ENCODE peak calls at places on chromosomes 11 and 22, in four cellular contexts. X is GM12878, B is K562, S is HepG2. Q is an unnamed sample.

GRCh38 chr22:25780673-25781072 is 38.7 kb downstream of the MYO18B start:
- DNase-seq in S (no peak), B (no peak), X (no peak), Q (no peak)

GRCh38 chr22:22663861-22664800 is 19.7 kb downstream of the GGTLC2 start:
- DNase-seq in B (no peak), S (no peak), X (no peak), Q (no peak)

GRCh38 chr22:44550666-44551491 is 52.8 kb upstream of the RTL6 start:
- DNase-seq in B (no peak), S (no peak), X (peak; percentile 9), Q (no peak)

GRCh38 chr22:21936151-21936778 is 16.4 kb downstream of the PPM1F start:
- DNase-seq in S (no peak), B (no peak), X (no peak), Q (no peak)

GRCh38 chr11:3127706-3128355 is 37.3 kb downstream of the OSBPL5 start:
- DNase-seq in B (no peak), X (no peak), S (no peak), Q (no peak)

GRCh38 chr11:7575841-7576451 is 62.1 kb downstream of the PPFIBP2 start:
- DNase-seq in B (no peak), X (no peak), S (peak; percentile 26), Q (no peak)

GRCh38 chr22:27110985-27111451 is 453.6 kb downstream of the MIAT start:
- DNase-seq in S (peak; percentile 49), B (no peak), X (no peak), Q (no peak)

GRCh38 chr22:35622132-35622913 is 5.2 kb upstream of the MB start:
- DNase-seq in S (no peak), B (no peak), X (no peak), Q (no peak)

GRCh38 chr22:43654271-43654670 is 157.8 kb downstream of the EFCAB6 start:
- DNase-seq in X (no peak), B (no peak), S (no peak), Q (no peak)

DNA sequence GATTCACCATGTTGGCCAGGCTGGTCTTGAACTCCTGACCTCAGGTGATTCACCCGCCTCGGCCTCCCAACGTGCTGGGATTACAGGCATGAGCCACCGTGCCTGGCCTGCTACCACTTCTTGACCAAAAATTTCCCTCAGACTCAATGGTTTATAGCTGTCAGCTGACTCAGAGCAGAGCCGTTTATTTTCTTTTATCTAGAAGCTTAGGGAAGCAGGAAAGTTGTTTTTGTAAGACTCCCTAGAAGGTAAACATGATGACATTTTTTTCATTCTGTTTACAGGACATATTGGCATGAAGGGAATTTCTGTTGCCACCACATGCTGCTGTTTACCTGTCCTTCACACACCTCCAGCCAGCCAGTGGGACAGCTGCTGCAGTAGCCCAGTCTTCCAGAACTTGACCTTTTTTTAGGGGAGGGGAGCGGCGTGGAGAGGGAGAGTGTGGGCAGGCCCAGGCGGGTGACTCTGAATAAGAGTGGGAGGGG is 56.1 kb upstream of the PTPRJ start:
- DNase-seq in X (no peak), S (peak; percentile 45), B (no peak), Q (no peak)
- TF ChIP-seq TARDBP in X (no peak), S (no peak), B (no peak), Q (no peak)

GRCh38 chr11:59475176-59475575 is 2.1 kb downstream of the OR4D10 start:
- DNase-seq in X (no peak), S (no peak), B (no peak), Q (no peak)

DNA sequence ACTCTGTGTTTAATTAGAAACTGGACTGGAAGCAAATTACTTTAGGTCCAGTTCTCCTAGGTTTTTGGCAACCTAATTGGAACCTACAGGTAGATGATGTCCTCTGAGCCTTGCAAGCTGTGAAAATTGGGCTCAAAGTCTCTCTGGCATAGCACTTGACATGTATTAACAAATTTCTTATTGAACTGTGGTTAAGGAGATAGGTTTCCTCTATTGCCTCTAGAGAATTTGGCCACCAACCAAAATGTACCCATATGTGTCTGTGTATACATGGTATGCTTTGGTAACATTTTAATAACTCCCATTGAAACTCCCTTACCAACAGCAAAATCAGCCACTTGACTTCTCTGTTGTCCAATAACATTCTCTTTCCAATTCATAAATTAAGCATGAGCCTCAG is at the start of gene OR4D10:
- DNase-seq in B (no peak), S (no peak), X (no peak), Q (no peak)
- TF ChIP-seq FOXK2 in B (no peak), S (no peak), X (no peak), Q (no peak)

DNA sequence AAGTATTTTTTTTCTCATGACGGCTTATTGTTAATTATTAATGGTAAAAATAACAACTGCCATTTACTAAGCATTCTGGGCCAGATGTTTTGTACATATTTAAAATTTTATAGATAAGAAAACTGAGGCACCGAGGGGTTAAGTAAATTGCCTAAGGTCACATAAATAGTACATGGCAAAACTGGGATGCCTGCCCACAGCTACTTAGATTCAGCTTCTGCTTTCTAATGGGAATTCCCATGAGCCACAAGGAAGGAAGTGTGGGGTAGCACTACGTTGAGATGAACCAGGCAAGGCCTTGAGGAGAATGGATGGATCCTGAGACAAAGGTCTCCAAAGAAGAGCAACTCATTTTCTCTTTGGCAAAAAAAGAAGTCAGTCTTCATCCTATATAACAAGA is 11.9 kb upstream of the PHF21A start:
- DNase-seq in X (no peak), S (no peak), B (no peak), Q (no peak)
- TF ChIP-seq BHLHE40 in X (no peak), S (no peak), B (no peak), Q (no peak)

GRCh38 chr22:46515208-46516111 is 22.0 kb downstream of the CELSR1 start:
- DNase-seq in B (no peak), X (no peak), S (no peak), Q (no peak)
- TF ChIP-seq TARDBP in B (no peak), X (no peak), S (no peak), Q (no peak)

GRCh38 chr11:18761144-18761543 is 30.5 kb downstream of the PTPN5 start:
- DNase-seq in X (no peak), S (no peak), B (no peak), Q (no peak)

GRCh38 chr11:18761741-18762140 is 29.9 kb downstream of the PTPN5 start:
- DNase-seq in S (no peak), X (no peak), B (no peak), Q (no peak)

GRCh38 chr11:18754308-18754707 is 28.3 kb upstream of the IGSF22 start:
- DNase-seq in S (no peak), B (no peak), X (no peak), Q (no peak)

GRCh38 chr11:18752502-18752901 is 26.5 kb upstream of the IGSF22 start:
- DNase-seq in S (no peak), B (no peak), X (no peak), Q (no peak)

GRCh38 chr11:18757742-18758294 is 31.8 kb upstream of the IGSF22 start:
- DNase-seq in B (no peak), X (no peak), S (no peak), Q (no peak)
- TF ChIP-seq FOXK2 in B (no peak), X (no peak), S (no peak), Q (no peak)

Q was measured in HEK293T.